ENCODE peak calls at places on chromosome 11, in four cellular contexts. One of them, this sample, is unnamed.

GRCh38 chr11:96761451-96761850 is 371.6 kb downstream of the JRKL start:
- DNase-seq in neural progenitor cell: no peak
- DNase-seq in AG09309: no peak
- DNase-seq in fibroblast of villous mesenchyme: no peak
- DNase-seq in this sample: no peak

GRCh38 chr11:89015614-89016013 is 50.2 kb downstream of the GRM5 start:
- DNase-seq in neural progenitor cell: no peak
- DNase-seq in AG09309: no peak
- DNase-seq in fibroblast of villous mesenchyme: no peak
- DNase-seq in this sample: no peak

GRCh38 chr11:42555197-42555596 is 756.6 kb upstream of the API5 start:
- DNase-seq in neural progenitor cell: no peak
- DNase-seq in AG09309: no peak
- DNase-seq in fibroblast of villous mesenchyme: no peak
- DNase-seq in this sample: no peak

GRCh38 chr11:67056640-67057409 is at the start of gene RHOD:
- DNase-seq in neural progenitor cell: peak; percentile 82
- DNase-seq in AG09309: no peak
- DNase-seq in fibroblast of villous mesenchyme: no peak
- DNase-seq in this sample: peak; percentile 59

GRCh38 chr11:67256477-67256876 is 9.8 kb upstream of the GRK2 start:
- DNase-seq in neural progenitor cell: no peak
- DNase-seq in AG09309: no peak
- DNase-seq in fibroblast of villous mesenchyme: no peak
- DNase-seq in this sample: no peak

GRCh38 chr11:76808158-76808557 is 25.0 kb downstream of the TSKU start:
- DNase-seq in neural progenitor cell: peak; percentile 48
- DNase-seq in AG09309: no peak
- DNase-seq in fibroblast of villous mesenchyme: no peak
- DNase-seq in this sample: no peak

GRCh38 chr11:66745356-66746235 is 16.6 kb upstream of the SPTBN2 start:
- DNase-seq in neural progenitor cell: peak; percentile 34
- DNase-seq in AG09309: no peak
- DNase-seq in fibroblast of villous mesenchyme: no peak
- DNase-seq in this sample: no peak

GRCh38 chr11:113730887-113731726 is 25.0 kb upstream of the TMPRSS5 start:
- DNase-seq in neural progenitor cell: peak; percentile 75
- DNase-seq in AG09309: peak; percentile 33
- DNase-seq in fibroblast of villous mesenchyme: peak; percentile 74
- DNase-seq in this sample: peak; percentile 31

GRCh38 chr11:32318071-32318815 is 117.1 kb downstream of the WT1 start:
- DNase-seq in neural progenitor cell: no peak
- DNase-seq in AG09309: no peak
- DNase-seq in fibroblast of villous mesenchyme: no peak
- DNase-seq in this sample: no peak

GRCh38 chr11:114616516-114616915 is 20.9 kb upstream of the NXPE4 start:
- DNase-seq in neural progenitor cell: no peak
- DNase-seq in AG09309: no peak
- DNase-seq in fibroblast of villous mesenchyme: no peak
- DNase-seq in this sample: no peak

GRCh38 chr11:116644201-116644947 is 128.4 kb downstream of the BUD13 start:
- DNase-seq in neural progenitor cell: no peak
- DNase-seq in AG09309: no peak
- DNase-seq in fibroblast of villous mesenchyme: no peak
- DNase-seq in this sample: no peak

GRCh38 chr11:83724704-83725114 is 438.5 kb upstream of the CCDC90B start:
- DNase-seq in neural progenitor cell: peak; percentile 41
- DNase-seq in AG09309: no peak
- DNase-seq in fibroblast of villous mesenchyme: peak; percentile 5
- DNase-seq in this sample: peak; percentile 16

GRCh38 chr11:114088836-114089235 is 29.3 kb downstream of the ZBTB16 start:
- DNase-seq in neural progenitor cell: no peak
- DNase-seq in AG09309: no peak
- DNase-seq in fibroblast of villous mesenchyme: no peak
- DNase-seq in this sample: no peak

GRCh38 chr11:2526808-2527381 is 82.1 kb downstream of the KCNQ1 start:
- DNase-seq in neural progenitor cell: no peak
- DNase-seq in AG09309: no peak
- DNase-seq in fibroblast of villous mesenchyme: no peak
- DNase-seq in this sample: no peak
- TF ChIP-seq CTCF in neural progenitor cell: peak; percentile 23
- TF ChIP-seq CTCF in AG09309: no peak
- TF ChIP-seq CTCF in fibroblast of villous mesenchyme: no peak
- TF ChIP-seq CTCF in this sample: no peak

DNA sequence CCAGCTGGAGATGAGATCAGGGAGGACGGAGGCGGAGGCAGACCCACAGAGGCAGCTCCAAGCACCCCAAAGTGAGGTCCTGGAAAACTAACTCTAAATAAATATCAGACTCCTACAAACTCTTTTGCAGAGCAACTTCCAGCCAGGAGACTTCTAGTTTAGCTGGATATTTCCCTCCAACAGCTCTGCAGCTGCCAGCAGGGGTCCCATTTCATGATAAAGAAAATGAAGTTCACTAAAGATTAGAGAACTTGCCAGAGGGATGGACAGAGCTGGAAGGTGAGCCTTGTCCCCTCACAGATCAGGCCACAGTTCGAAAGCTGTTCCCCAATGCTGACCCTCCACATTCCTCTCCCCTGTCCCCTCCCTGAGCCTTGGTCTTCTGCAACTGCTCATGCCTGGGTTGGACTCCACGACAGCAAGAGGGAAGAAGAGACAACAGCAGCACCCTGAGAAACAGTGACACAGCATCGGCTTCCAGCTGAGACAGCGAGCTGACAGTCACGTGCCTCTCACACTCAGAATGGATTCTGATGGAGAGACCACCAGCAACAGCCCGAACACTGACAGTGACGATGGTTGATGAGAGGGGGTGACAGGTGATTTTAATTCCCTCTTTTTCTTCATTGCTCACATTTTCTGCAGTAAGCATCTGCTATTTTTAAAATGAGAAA is 5.7 kb downstream of the CARS1 start:
- DNase-seq in neural progenitor cell: no peak
- DNase-seq in AG09309: no peak
- DNase-seq in fibroblast of villous mesenchyme: no peak
- DNase-seq in this sample: no peak
- TF ChIP-seq CTCF in neural progenitor cell: no peak
- TF ChIP-seq CTCF in AG09309: peak; percentile 1
- TF ChIP-seq CTCF in fibroblast of villous mesenchyme: peak; percentile 22
- TF ChIP-seq CTCF in this sample: no peak

GRCh38 chr11:112132737-112133136 is 31.2 kb downstream of the IL18 start:
- DNase-seq in neural progenitor cell: no peak
- DNase-seq in AG09309: no peak
- DNase-seq in fibroblast of villous mesenchyme: no peak
- DNase-seq in this sample: no peak

GRCh38 chr11:112128483-112129121 is 35.3 kb downstream of the IL18 start:
- DNase-seq in neural progenitor cell: no peak
- DNase-seq in AG09309: peak; percentile 49
- DNase-seq in fibroblast of villous mesenchyme: peak; percentile 84
- DNase-seq in this sample: no peak

GRCh38 chr11:112122206-112122605 is 35.5 kb downstream of the SDHD start:
- DNase-seq in neural progenitor cell: no peak
- DNase-seq in AG09309: no peak
- DNase-seq in fibroblast of villous mesenchyme: no peak
- DNase-seq in this sample: no peak

GRCh38 chr11:112129656-112130055 is 34.2 kb downstream of the IL18 start:
- DNase-seq in neural progenitor cell: no peak
- DNase-seq in AG09309: no peak
- DNase-seq in fibroblast of villous mesenchyme: no peak
- DNase-seq in this sample: no peak

GRCh38 chr11:112127056-112127455 is 36.8 kb downstream of the IL18 start:
- DNase-seq in neural progenitor cell: no peak
- DNase-seq in AG09309: no peak
- DNase-seq in fibroblast of villous mesenchyme: peak; percentile 73
- DNase-seq in this sample: no peak
- TF ChIP-seq CTCF in neural progenitor cell: no peak
- TF ChIP-seq CTCF in AG09309: no peak
- TF ChIP-seq CTCF in fibroblast of villous mesenchyme: no peak
- TF ChIP-seq CTCF in this sample: no peak

DNA sequence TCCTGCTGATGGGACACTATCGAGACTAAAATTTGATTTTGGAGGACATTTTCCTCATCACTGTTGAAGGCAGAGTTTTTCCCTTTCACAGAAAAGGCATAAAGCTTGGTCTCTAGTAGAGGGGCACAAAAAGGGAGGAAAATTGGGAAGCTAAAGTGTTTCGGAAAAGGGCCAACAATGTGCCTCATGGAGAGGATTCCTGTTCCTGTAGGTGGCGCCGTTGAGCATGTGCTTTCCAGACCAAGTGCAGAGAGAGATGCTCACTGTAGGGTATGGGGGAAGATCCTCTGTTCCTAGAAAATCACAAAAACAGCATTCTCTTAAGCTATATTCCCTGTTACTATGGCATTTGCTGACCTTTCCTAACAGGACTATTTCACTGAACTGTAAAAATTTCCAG is 18.4 kb upstream of the OR4C5 start:
- DNase-seq in neural progenitor cell: no peak
- DNase-seq in AG09309: no peak
- DNase-seq in fibroblast of villous mesenchyme: no peak
- DNase-seq in this sample: no peak
- TF ChIP-seq CTCF in neural progenitor cell: peak; percentile 16
- TF ChIP-seq CTCF in AG09309: no peak
- TF ChIP-seq CTCF in fibroblast of villous mesenchyme: no peak
- TF ChIP-seq CTCF in this sample: no peak

GRCh38 chr11:1827095-1827797 is 7.5 kb upstream of the SYT8 start:
- DNase-seq in neural progenitor cell: no peak
- DNase-seq in AG09309: peak; percentile 41
- DNase-seq in fibroblast of villous mesenchyme: peak; percentile 74
- DNase-seq in this sample: no peak

GRCh38 chr11:1827931-1828330 is 6.9 kb upstream of the SYT8 start:
- DNase-seq in neural progenitor cell: no peak
- DNase-seq in AG09309: no peak
- DNase-seq in fibroblast of villous mesenchyme: no peak
- DNase-seq in this sample: no peak

GRCh38 chr11:1825785-1826451 is 8.9 kb upstream of the SYT8 start:
- DNase-seq in neural progenitor cell: no peak
- DNase-seq in AG09309: no peak
- DNase-seq in fibroblast of villous mesenchyme: no peak
- DNase-seq in this sample: no peak

GRCh38 chr11:1825039-1825740 is 9.6 kb upstream of the SYT8 start:
- DNase-seq in neural progenitor cell: peak; percentile 96
- DNase-seq in AG09309: no peak
- DNase-seq in fibroblast of villous mesenchyme: peak; percentile 46
- DNase-seq in this sample: peak; percentile 94

GRCh38 chr11:1826552-1827094 is 8.2 kb upstream of the SYT8 start:
- DNase-seq in neural progenitor cell: no peak
- DNase-seq in AG09309: peak; percentile 29
- DNase-seq in fibroblast of villous mesenchyme: peak; percentile 73
- DNase-seq in this sample: no peak
- TF ChIP-seq CTCF in neural progenitor cell: peak; percentile 22
- TF ChIP-seq CTCF in AG09309: peak; percentile 41
- TF ChIP-seq CTCF in fibroblast of villous mesenchyme: peak; percentile 34
- TF ChIP-seq CTCF in this sample: no peak

GRCh38 chr11:69123593-69124545 is 31.9 kb upstream of the SMIM38 start:
- DNase-seq in neural progenitor cell: no peak
- DNase-seq in AG09309: no peak
- DNase-seq in fibroblast of villous mesenchyme: no peak
- DNase-seq in this sample: no peak
- TF ChIP-seq CTCF in neural progenitor cell: peak; percentile 17
- TF ChIP-seq CTCF in AG09309: no peak
- TF ChIP-seq CTCF in fibroblast of villous mesenchyme: no peak
- TF ChIP-seq CTCF in this sample: no peak

GRCh38 chr11:46345881-46346484 is 1.3 kb upstream of the DGKZ start:
- DNase-seq in neural progenitor cell: no peak
- DNase-seq in AG09309: no peak
- DNase-seq in fibroblast of villous mesenchyme: no peak
- DNase-seq in this sample: no peak

GRCh38 chr11:46346886-46347636 is at the start of gene DGKZ:
- DNase-seq in neural progenitor cell: peak; percentile 95
- DNase-seq in AG09309: no peak
- DNase-seq in fibroblast of villous mesenchyme: peak; percentile 81
- DNase-seq in this sample: peak; percentile 98

GRCh38 chr11:46343520-46343919 is 3.7 kb upstream of the DGKZ start:
- DNase-seq in neural progenitor cell: no peak
- DNase-seq in AG09309: no peak
- DNase-seq in fibroblast of villous mesenchyme: no peak
- DNase-seq in this sample: no peak

GRCh38 chr11:46347637-46348311 is 511 bp downstream of the DGKZ start:
- DNase-seq in neural progenitor cell: no peak
- DNase-seq in AG09309: no peak
- DNase-seq in fibroblast of villous mesenchyme: no peak
- DNase-seq in this sample: no peak

GRCh38 chr11:46345131-46345597 is 2.1 kb upstream of the DGKZ start:
- DNase-seq in neural progenitor cell: peak; percentile 55
- DNase-seq in AG09309: no peak
- DNase-seq in fibroblast of villous mesenchyme: no peak
- DNase-seq in this sample: peak; percentile 61
- TF ChIP-seq CTCF in neural progenitor cell: no peak
- TF ChIP-seq CTCF in AG09309: no peak
- TF ChIP-seq CTCF in fibroblast of villous mesenchyme: no peak
- TF ChIP-seq CTCF in this sample: no peak

DNA sequence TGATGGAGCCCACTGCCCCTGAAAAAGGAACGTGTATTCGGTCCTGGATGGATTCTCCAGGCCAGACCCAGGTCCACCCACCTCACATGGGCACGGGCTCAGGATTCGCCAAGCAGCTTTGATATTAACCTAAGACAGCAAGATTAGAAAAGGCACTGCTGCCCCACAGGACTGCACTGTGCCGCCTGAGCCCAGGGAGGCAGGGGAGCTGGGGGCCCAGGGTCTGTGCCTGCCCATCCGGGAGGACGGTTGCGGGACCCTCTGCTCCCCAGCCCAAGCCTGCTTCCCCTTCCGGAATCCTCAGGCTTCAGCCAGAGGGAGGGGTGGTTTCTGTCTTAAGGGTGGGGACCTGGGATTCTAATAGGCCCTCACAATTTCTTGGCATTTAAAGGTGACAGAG is 13.5 kb upstream of the VSIG10L2 start:
- DNase-seq in neural progenitor cell: no peak
- DNase-seq in AG09309: no peak
- DNase-seq in fibroblast of villous mesenchyme: no peak
- DNase-seq in this sample: no peak
- TF ChIP-seq CTCF in neural progenitor cell: no peak
- TF ChIP-seq CTCF in AG09309: no peak
- TF ChIP-seq CTCF in fibroblast of villous mesenchyme: no peak
- TF ChIP-seq CTCF in this sample: no peak